ENCODE peak calls at places on chromosomes 6 and 20, in nine cellular contexts. H, Y, U, Z, A, Q, K, E and L are unnamed samples.
A peak's percentile ranks its signal among the peaks of the same experiment; 100 is the strongest.

GRCh38 chr6:29792123-29793035 is 35.2 kb upstream of the HLA-G start:
- DNase-seq in H (peak; percentile 83), Y (no peak), K (peak; percentile 56), A (peak; percentile 84), E (peak; percentile 21), Z (peak; percentile 64), U (peak; percentile 78), Q (peak; percentile 27), L (peak; percentile 14)

GRCh38 chr6:169227116-169227515 is 26.5 kb downstream of the THBS2 start:
- DNase-seq in H (no peak), K (no peak), Y (no peak), U (no peak), Z (no peak), Q (no peak), A (peak; percentile 57), E (no peak), L (no peak)

GRCh38 chr6:28785962-28786679 is 137.7 kb downstream of the TRIM27 start:
- DNase-seq in Z (no peak), U (no peak), Y (no peak), Q (no peak), A (no peak), E (no peak), H (no peak), K (no peak), L (no peak)

GRCh38 chr20:58556961-58557360 is 41.8 kb upstream of the APCDD1L start:
- DNase-seq in Y (peak; percentile 21), Q (no peak), E (no peak), H (no peak), A (peak; percentile 18), K (no peak), Z (no peak), U (no peak), L (no peak)

GRCh38 chr6:25010917-25011625 is 75.3 kb upstream of the RIPOR2 start:
- DNase-seq in Y (peak; percentile 40), U (no peak), Z (no peak), Q (no peak), E (peak; percentile 61), A (no peak), K (no peak), H (no peak), L (no peak)

GRCh38 chr6:116278853-116279231 is 888 bp downstream of the TSPYL1 start:
- DNase-seq in Q (no peak), H (peak; percentile 52), E (peak; percentile 64), K (no peak), Z (peak; percentile 23), A (peak; percentile 88), Y (no peak), U (peak; percentile 79), L (no peak)

GRCh38 chr20:42018979-42019378 is 400.8 kb upstream of the CHD6 start:
- DNase-seq in Y (no peak), Z (no peak), K (no peak), Q (no peak), E (peak; percentile 16), U (no peak), H (no peak), A (no peak), L (no peak)

GRCh38 chr20:34475979-34476736 is 40.1 kb upstream of the DYNLRB1 start:
- DNase-seq in Q (peak; percentile 40), Z (peak; percentile 4), Y (no peak), E (peak; percentile 44), A (no peak), K (peak; percentile 29), H (peak; percentile 37), U (peak; percentile 74), L (no peak)

GRCh38 chr6:142926494-142927273 is 18.3 kb downstream of the HIVEP2 start:
- DNase-seq in A (peak; percentile 93), E (peak; percentile 96), K (peak; percentile 77), U (peak; percentile 93), H (peak; percentile 90), Z (peak; percentile 83), Y (no peak), Q (peak; percentile 58), L (peak; percentile 60)

GRCh38 chr6:152557502-152557901 is 79.7 kb downstream of the SYNE1 start:
- DNase-seq in Q (no peak), E (no peak), H (no peak), U (no peak), Y (no peak), K (no peak), Z (no peak), A (no peak), L (no peak)

DNA sequence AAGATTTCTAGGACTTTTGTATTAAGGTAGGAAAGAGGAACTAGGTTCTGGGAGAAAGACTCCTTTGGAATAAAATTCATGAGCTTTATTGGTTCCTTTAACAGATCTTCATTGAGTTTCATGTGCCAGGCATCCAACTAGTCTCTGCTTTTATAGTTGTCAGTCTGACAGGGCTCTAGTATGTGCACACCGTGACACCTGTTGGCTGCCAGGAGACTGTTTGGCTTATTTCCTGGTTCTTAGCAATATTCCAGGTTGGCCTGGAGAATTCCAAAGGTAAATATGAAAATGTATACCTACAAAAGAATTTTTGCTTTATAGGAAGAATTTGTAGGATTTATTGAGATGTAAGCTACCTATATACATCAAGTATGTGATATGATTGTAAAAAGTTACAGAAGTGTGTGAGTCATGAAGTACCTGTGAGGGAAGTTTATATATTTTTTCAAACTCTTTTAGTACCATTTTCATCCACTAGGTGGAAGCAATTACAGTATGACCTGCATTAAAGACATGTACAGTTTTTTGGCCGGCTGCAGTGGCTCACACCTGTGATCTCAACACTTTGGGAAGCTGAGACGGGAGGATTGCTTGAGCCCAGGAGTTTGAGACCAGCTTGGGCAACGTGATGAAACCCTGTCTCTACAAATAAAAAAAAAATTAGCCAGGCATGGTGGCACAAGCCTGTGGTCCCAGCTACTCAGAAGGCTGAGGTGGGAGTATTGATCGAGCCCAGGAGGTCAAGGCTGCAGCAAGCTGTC is 35.2 kb downstream of the NDUFAF5 start:
- DNase-seq in U (peak; percentile 63), E (peak; percentile 59), A (peak; percentile 77), Q (peak; percentile 73), H (peak; percentile 29), Y (peak; percentile 74), K (no peak), Z (peak; percentile 8), L (no peak)
- TF ChIP-seq CTCF in U (peak; percentile 76), E (peak; percentile 42), A (peak; percentile 73), Q (peak; percentile 72), H (peak; percentile 77), Y (peak; percentile 84), K (no peak), Z (peak; percentile 58), L (peak; percentile 81)

DNA sequence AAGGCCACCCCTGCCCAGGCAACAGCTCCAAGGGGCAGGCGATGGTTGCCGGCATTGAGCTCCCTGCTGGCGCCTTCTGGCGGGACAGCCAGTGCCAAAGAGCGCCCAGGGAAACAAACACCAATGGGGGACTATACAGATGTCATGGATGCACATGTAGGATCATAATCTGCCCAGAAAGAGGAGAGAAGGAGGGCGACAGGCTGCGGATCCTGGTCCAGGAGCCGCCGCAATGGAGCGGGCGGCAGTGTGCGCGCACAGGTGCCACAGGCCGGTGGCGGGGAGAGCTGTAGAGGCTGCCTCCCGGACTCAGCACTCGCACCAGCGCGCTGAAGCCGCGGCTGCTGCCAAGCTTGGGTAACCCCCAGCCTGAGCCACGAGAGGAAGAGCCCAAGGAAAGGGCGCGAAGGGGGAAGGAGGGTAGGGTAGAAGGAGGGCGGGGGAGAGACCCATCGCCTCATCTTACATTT is 418 bp upstream of the FUT9 start:
- DNase-seq in K (no peak), A (peak; percentile 61), H (no peak), E (no peak), Z (peak; percentile 59), Y (peak; percentile 81), U (peak; percentile 16), Q (no peak), L (peak; percentile 44)
- TF ChIP-seq CTCF in K (no peak), A (no peak), H (no peak), E (no peak), Z (no peak), Y (no peak), U (no peak), Q (no peak), L (peak; percentile 42)

GRCh38 chr6:37170273-37171140 is 555 bp downstream of the PIM1 start:
- DNase-seq in Y (no peak), A (peak; percentile 88), E (peak; percentile 62), H (peak; percentile 53), Z (peak; percentile 67), Q (peak; percentile 42), K (peak; percentile 49), U (peak; percentile 83), L (peak; percentile 44)
- TF ChIP-seq CTCF in Y (no peak), A (peak; percentile 41), E (peak; percentile 24), H (no peak), Z (peak; percentile 33), Q (peak; percentile 3), K (no peak), U (peak; percentile 44), L (peak; percentile 45)

DNA sequence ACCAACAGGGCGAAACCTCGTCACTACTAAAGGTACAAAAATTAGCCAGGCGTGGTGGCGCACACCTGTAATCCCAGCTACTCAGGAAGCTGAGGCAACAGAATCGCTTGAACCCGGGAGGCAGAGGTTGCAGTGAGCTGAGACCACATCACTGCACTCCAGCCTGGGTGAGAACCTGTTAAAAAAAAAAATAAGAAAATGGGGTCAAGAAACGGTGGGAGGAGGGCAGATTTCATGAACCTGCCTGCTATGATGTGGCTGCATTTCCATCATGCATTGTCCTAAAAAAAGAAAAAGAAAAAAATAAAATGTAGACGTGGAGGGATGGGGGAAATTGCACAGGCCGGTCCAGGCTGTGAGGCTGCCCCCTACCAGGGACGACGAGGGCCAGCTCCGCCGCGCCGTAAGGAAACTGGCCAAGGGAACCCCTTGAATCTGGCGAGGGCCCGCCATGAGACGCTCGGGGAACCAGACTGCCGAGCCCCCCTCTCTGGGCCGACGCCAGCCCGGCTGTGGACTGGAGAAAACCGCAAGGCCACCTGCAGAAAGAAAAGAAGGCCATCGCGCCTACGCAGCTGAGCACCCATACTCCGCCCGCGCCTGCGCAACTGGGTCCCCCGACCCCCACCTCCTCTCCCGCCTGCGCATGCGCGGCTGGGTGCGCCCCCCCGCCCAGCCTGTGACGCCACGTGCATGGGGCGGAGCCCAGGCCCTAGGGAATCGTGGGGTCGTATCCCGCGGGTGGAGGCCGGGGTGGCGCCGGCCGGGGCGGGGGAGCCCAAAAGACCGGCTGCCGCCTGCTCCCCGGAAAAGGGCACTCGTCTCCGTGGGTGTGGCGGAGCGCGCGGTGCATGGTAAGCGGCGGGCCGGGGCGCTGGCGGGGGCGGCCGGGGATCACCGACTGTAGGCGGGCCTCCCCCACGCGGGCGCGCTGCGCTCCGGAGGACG is at the start of gene ENTPD6:
- DNase-seq in E (peak; percentile 90), A (peak; percentile 97), Y (peak; percentile 68), Z (peak; percentile 93), U (peak; percentile 96), Q (peak; percentile 98), H (peak; percentile 94), K (peak; percentile 91), L (peak; percentile 95)
- TF ChIP-seq CTCF in E (peak; percentile 28), A (peak; percentile 15), Y (no peak), Z (no peak), U (no peak), Q (peak; percentile 46), H (no peak), K (no peak), L (no peak)

DNA sequence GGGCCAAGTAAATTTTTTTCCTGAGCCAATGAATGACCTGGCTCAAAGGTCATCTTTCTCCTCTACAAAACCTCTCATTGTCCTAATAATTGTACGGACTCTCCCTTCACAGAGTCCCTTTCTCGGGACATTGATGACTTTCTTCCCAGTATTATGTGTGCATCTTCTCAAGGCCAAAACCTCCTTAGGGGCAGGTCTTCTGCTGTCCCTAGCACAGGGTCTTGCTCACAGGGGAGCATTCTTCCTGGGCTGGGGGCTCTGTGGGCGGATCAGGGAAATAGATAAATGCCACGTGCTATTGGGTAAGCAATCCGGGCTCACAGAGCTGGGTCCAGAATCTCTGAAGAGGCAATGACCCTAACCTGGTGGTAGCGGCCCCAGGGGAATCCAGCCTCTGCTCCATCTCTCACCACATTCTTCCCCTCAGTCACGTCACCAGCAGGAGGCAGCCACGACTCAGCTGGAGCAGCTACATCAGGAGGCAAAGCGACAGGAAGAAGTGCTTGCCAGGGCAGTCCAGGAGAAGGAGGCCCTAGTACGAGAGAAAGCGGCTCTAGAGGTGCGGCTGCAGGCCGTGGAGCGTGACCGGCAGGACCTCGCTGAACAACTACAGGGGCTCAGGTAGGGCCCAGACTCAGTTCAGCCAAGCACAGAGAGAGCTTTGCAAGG is 23.5 kb downstream of the CEP250 start:
- DNase-seq in Q (no peak), K (no peak), H (no peak), Z (no peak), A (no peak), Y (no peak), U (no peak), E (peak; percentile 5), L (peak; percentile 14)
- TF ChIP-seq CTCF in Q (no peak), K (no peak), H (no peak), Z (no peak), A (no peak), Y (no peak), U (no peak), E (peak; percentile 10), L (peak; percentile 19)